ENCODE peak calls at places on chromosomes 16 and 17, in five cellular contexts. U is activated naive CD8-positive, alpha-beta T cell treated with anti-CD3 and anti-CD28 coated beads, Interleukin-2, amount 50 U/mL, for 24 hours; H is DMS 273 treated with DMSO at 0.1 percent for 48 hours; B is dermis blood vessel endothelial cell; G is erythroblast. K is an unnamed sample.
A peak's percentile ranks its signal among the peaks of the same experiment; 100 is the strongest.

GRCh38 chr16:73285336-73285735 is 237.4 kb upstream of the ZFHX3 start:
- DNase-seq in U (no peak), H (no peak), B (no peak), G (no peak), K (no peak)

GRCh38 chr17:41326173-41327145 is 10.9 kb upstream of the KRTAP17-1 start:
- DNase-seq in U (no peak), H (no peak), B (no peak), G (no peak), K (no peak)

GRCh38 chr16:51326131-51326856 is 175.2 kb upstream of the SALL1 start:
- DNase-seq in U (no peak), H (peak; percentile 33), B (no peak), G (peak; percentile 62), K (no peak)

GRCh38 chr17:48804936-48805411 is 12.1 kb downstream of the TTLL6 start:
- DNase-seq in U (peak; percentile 78), H (no peak), B (peak; percentile 66), G (peak; percentile 71), K (peak; percentile 61)

GRCh38 chr16:50121721-50122445 is 31.2 kb upstream of the TENT4B start:
- DNase-seq in U (peak; percentile 20), H (no peak), B (no peak), G (no peak), K (no peak)

GRCh38 chr16:8554881-8555280 is 35.4 kb downstream of the TMEM114 start:
- DNase-seq in U (no peak), H (no peak), B (no peak), G (no peak), K (no peak)

GRCh38 chr17:82671071-82671470 is 22.8 kb upstream of the WDR45B start:
- DNase-seq in U (no peak), H (no peak), B (no peak), G (no peak), K (no peak)

GRCh38 chr17:82243648-82244412 is 15.0 kb downstream of the SLC16A3 start:
- DNase-seq in U (no peak), H (no peak), B (no peak), G (no peak), K (no peak)

GRCh38 chr17:8151641-8152111 is 528 bp downstream of the PER1 start:
- DNase-seq in U (peak; percentile 54), H (no peak), B (peak; percentile 74), G (peak; percentile 67), K (peak; percentile 97)

GRCh38 chr16:84919267-84919666 is 92.1 kb downstream of the ZDHHC7 start:
- DNase-seq in U (no peak), H (no peak), B (no peak), G (no peak), K (no peak)

GRCh38 chr16:83619381-83620150 is 188.2 kb upstream of the HSBP1 start:
- DNase-seq in U (no peak), H (no peak), B (no peak), G (no peak), K (no peak)

GRCh38 chr16:68342620-68343019 is 31.8 kb downstream of the PRMT7 start:
- DNase-seq in U (no peak), H (no peak), B (no peak), G (no peak), K (no peak)

GRCh38 chr16:55048745-55049144 is 118.1 kb downstream of the IRX5 start:
- DNase-seq in U (no peak), H (no peak), B (no peak), G (no peak), K (no peak)

GRCh38 chr17:45942284-45942683 is 47.9 kb downstream of the MAPT start:
- DNase-seq in U (no peak), H (peak; percentile 93), B (no peak), G (no peak), K (peak; percentile 88)

GRCh38 chr17:5719976-5720375 is 135.7 kb upstream of the NLRP1 start:
- DNase-seq in U (no peak), H (no peak), B (no peak), G (no peak), K (no peak)

GRCh38 chr17:40915199-40915661 is 22.2 kb downstream of the KRT23 start:
- DNase-seq in U (no peak), H (no peak), B (peak; percentile 54), G (no peak), K (no peak)

GRCh38 chr16:1176280-1176897 is 23.5 kb downstream of the CACNA1H start:
- DNase-seq in U (no peak), H (no peak), B (no peak), G (no peak), K (no peak)

GRCh38 chr17:67417507-67417906 is 40.4 kb downstream of the PITPNC1 start:
- DNase-seq in U (no peak), H (no peak), B (no peak), G (no peak), K (no peak)

GRCh38 chr17:42182927-42183734 is 2.1 kb downstream of the HCRT start:
- DNase-seq in U (no peak), H (no peak), B (peak; percentile 59), G (peak; percentile 46), K (no peak)

GRCh38 chr16:63461248-63461841 is 1425.1 kb upstream of the CDH8 start:
- DNase-seq in U (no peak), H (no peak), B (peak; percentile 68), G (peak; percentile 4), K (no peak)

GRCh38 chr17:62656446-62656845 is 29.0 kb downstream of the MRC2 start:
- DNase-seq in U (no peak), H (no peak), B (no peak), G (no peak), K (no peak)

GRCh38 chr17:50264263-50265113 is 9.8 kb upstream of the TMEM92 start:
- DNase-seq in U (no peak), H (no peak), B (no peak), G (no peak), K (no peak)

GRCh38 chr16:28081391-28081790 is 17.9 kb upstream of the GSG1L start:
- DNase-seq in U (no peak), H (no peak), B (no peak), G (no peak), K (no peak)

GRCh38 chr16:50282955-50283631 is 16.7 kb downstream of the ADCY7 start:
- DNase-seq in U (no peak), H (no peak), B (no peak), G (no peak), K (no peak)

GRCh38 chr17:60920107-60920506 is 242.5 kb downstream of the BCAS3 start:
- DNase-seq in U (no peak), H (no peak), B (no peak), G (no peak), K (no peak)

GRCh38 chr16:25587783-25588182 is 104.0 kb upstream of the HS3ST4 start:
- DNase-seq in U (no peak), H (no peak), B (no peak), G (no peak), K (no peak)

GRCh38 chr16:69105501-69106361 is at the start of gene HAS3:
- DNase-seq in U (peak; percentile 48), H (peak; percentile 56), B (peak; percentile 78), G (peak; percentile 56), K (no peak)

GRCh38 chr16:74936902-74937560 is 47.9 kb downstream of the WDR59 start:
- DNase-seq in U (no peak), H (no peak), B (no peak), G (peak; percentile 5), K (no peak)

GRCh38 chr17:65544658-65545057 is 16.8 kb downstream of the AXIN2 start:
- DNase-seq in U (no peak), H (no peak), B (no peak), G (no peak), K (no peak)

GRCh38 chr17:42017866-42018200 is 594 bp upstream of the DNAJC7 start:
- DNase-seq in U (peak; percentile 28), H (peak; percentile 57), B (no peak), G (peak; percentile 84), K (no peak)

GRCh38 chr17:18315498-18316360 is 636 bp downstream of the SMCR8 start:
- DNase-seq in U (no peak), H (no peak), B (peak; percentile 41), G (no peak), K (no peak)

GRCh38 chr16:30395992-30396560 is 856 bp downstream of the ZNF48 start:
- DNase-seq in U (no peak), H (no peak), B (no peak), G (no peak), K (no peak)

K was measured in Right ventricle myocardium superior.